ENCODE peak calls at places on chromosome 21, in seven cellular contexts. O is fibroblast of the aortic adventitia; Q is memory B cell; B is GM20000; X is Calu3; H is amniotic stem cell; M is activated CD8-positive, alpha-beta memory T cell treated with anti-CD3 and anti-CD28 coated beads, Interleukin-2, amount 50 U/mL, for 48 hours. K is an unnamed sample.

GRCh38 chr21:42739061-42739931 is 85.9 kb downstream of the PDE9A start:
- DNase-seq in O (no peak), Q (no peak), B (no peak), X (no peak), H (no peak), M (no peak), K (no peak)

GRCh38 chr21:15682977-15683376 is 46.8 kb upstream of the USP25 start:
- DNase-seq in O (peak; percentile 71), Q (no peak), B (no peak), X (no peak), H (no peak), M (no peak), K (no peak)

GRCh38 chr21:38984568-38984967 is 178.8 kb downstream of the ETS2 start:
- DNase-seq in O (peak; percentile 69), Q (no peak), B (no peak), X (no peak), H (no peak), M (no peak), K (no peak)

GRCh38 chr21:16473965-16474364 is 744.2 kb downstream of the USP25 start:
- DNase-seq in O (peak; percentile 62), Q (no peak), B (no peak), X (no peak), H (no peak), M (no peak), K (no peak)

GRCh38 chr21:29534448-29534847 is 235.7 kb downstream of the BACH1 start:
- DNase-seq in O (no peak), Q (no peak), B (no peak), X (no peak), H (no peak), M (no peak), K (no peak)

GRCh38 chr21:25776440-25776839 is 41.7 kb downstream of the GABPA start:
- DNase-seq in O (no peak), Q (no peak), B (no peak), X (no peak), H (no peak), M (no peak), K (no peak)

GRCh38 chr21:36135391-36136094 is 664 bp downstream of the CBR3 start:
- DNase-seq in O (peak; percentile 79), Q (no peak), B (peak; percentile 80), X (peak; percentile 55), H (peak; percentile 46), M (peak; percentile 81), K (peak; percentile 37)

GRCh38 chr21:34836103-34836932 is 167.5 kb downstream of the CLIC6 start:
- DNase-seq in O (peak; percentile 99), Q (no peak), B (no peak), X (peak; percentile 74), H (peak; percentile 95), M (peak; percentile 62), K (peak; percentile 99)

GRCh38 chr21:40146201-40146890 is 279.1 kb downstream of the PCP4 start:
- DNase-seq in O (no peak), Q (no peak), B (no peak), X (no peak), H (no peak), M (no peak), K (no peak)

GRCh38 chr21:39055167-39055767 is 128.0 kb downstream of the PSMG1 start:
- DNase-seq in O (no peak), Q (no peak), B (no peak), X (no peak), H (no peak), M (no peak), K (no peak)

GRCh38 chr21:41662761-41663160 is 104.1 kb downstream of the RIPK4 start:
- DNase-seq in O (no peak), Q (no peak), B (no peak), X (no peak), H (no peak), M (no peak), K (no peak)

GRCh38 chr21:40173833-40174232 is 306.6 kb downstream of the PCP4 start:
- DNase-seq in O (no peak), Q (no peak), B (no peak), X (no peak), H (no peak), M (no peak), K (no peak)

GRCh38 chr21:37071561-37072238 is 1.2 kb downstream of the PIGP start:
- DNase-seq in O (peak; percentile 84), Q (no peak), B (peak; percentile 11), X (peak; percentile 6), H (no peak), M (no peak), K (peak; percentile 27)

GRCh38 chr21:45982758-45983731 is 1.5 kb downstream of the COL6A1 start:
- DNase-seq in O (no peak), Q (no peak), B (no peak), X (no peak), H (no peak), M (no peak), K (no peak)